ENCODE peak calls at places on chromosomes 1 and 21, in eight cellular contexts. W, Z, C, I, H, L, Q and K are unnamed samples.

GRCh38 chr21:24272527-24272938 is 1334.7 kb downstream of the MRPL39 start:
- DNase-seq in W (no peak), Z (no peak), C (no peak), I (no peak), H (no peak), L (no peak), Q (no peak), K (no peak)

GRCh38 chr1:201505505-201505893 is 1.4 kb downstream of the CSRP1 start:
- DNase-seq in W (peak), Z (no peak), C (no peak), I (no peak), H (no peak), L (peak), Q (no peak), K (no peak)

GRCh38 chr1:180912801-180913616 is at the start of gene KIAA1614:
- DNase-seq in W (peak), Z (no peak), C (no peak), I (peak), H (no peak), L (peak), Q (no peak), K (no peak)

GRCh38 chr21:35051287-35051818 is 2.3 kb upstream of the RUNX1 start:
- DNase-seq in W (peak), Z (peak), C (peak), I (peak), H (peak), L (peak), Q (no peak), K (peak)

GRCh38 chr1:234936631-234937389 is 191.8 kb downstream of the TOMM20 start:
- DNase-seq in W (no peak), Z (no peak), C (no peak), I (no peak), H (no peak), L (no peak), Q (no peak), K (no peak)

GRCh38 chr1:214270097-214270635 is 10.8 kb upstream of the SMYD2 start:
- DNase-seq in W (peak), Z (no peak), C (no peak), I (no peak), H (no peak), L (no peak), Q (no peak), K (no peak)

GRCh38 chr1:1345860-1346500 is 3.2 kb downstream of the DVL1 start:
- DNase-seq in W (no peak), Z (no peak), C (no peak), I (no peak), H (no peak), L (no peak), Q (no peak), K (no peak)

GRCh38 chr1:226643167-226643566 is 94.6 kb downstream of the STUM start:
- DNase-seq in W (no peak), Z (peak), C (peak), I (peak), H (no peak), L (peak), Q (no peak), K (peak)

GRCh38 chr1:183757061-183757460 is 47.9 kb upstream of the RGL1 start:
- DNase-seq in W (peak), Z (no peak), C (no peak), I (no peak), H (no peak), L (no peak), Q (no peak), K (no peak)

GRCh38 chr1:207069059-207069458 is 16.0 kb downstream of the PFKFB2 start:
- DNase-seq in W (no peak), Z (peak), C (no peak), I (no peak), H (no peak), L (no peak), Q (no peak), K (no peak)